ENCODE peak calls at places on chromosomes 13 and 19, in five cellular contexts. One of them, this sample, is unnamed.

GRCh38 chr13:59088716-59089115 is 1075.0 kb downstream of the DIAPH3 start:
- DNase-seq in activated CD4-positive, alpha-beta T cell treated with anti-CD3 and anti-CD28 coated beads for 4 hours: no peak
- DNase-seq in stimulated activated CD8-positive, alpha-beta memory T cell treated with anti-CD3 and anti-CD28 coated beads, Interleukin-4, amount 100 ng/mL, for 1 hour: no peak
- DNase-seq in T-helper 17 cell: no peak
- DNase-seq in fibroblast of the conjunctiva: no peak
- DNase-seq in this sample: no peak

GRCh38 chr13:91946498-91947070 is 548.2 kb downstream of the GPC5 start:
- DNase-seq in T-helper 17 cell: no peak
- DNase-seq in fibroblast of the conjunctiva: peak; percentile 4
- DNase-seq in activated CD4-positive, alpha-beta T cell treated with anti-CD3 and anti-CD28 coated beads for 4 hours: no peak
- DNase-seq in stimulated activated CD8-positive, alpha-beta memory T cell treated with anti-CD3 and anti-CD28 coated beads, Interleukin-4, amount 100 ng/mL, for 1 hour: no peak
- DNase-seq in this sample: no peak

GRCh38 chr19:54173951-54174817 is 1.2 kb upstream of the TMC4 start:
- DNase-seq in activated CD4-positive, alpha-beta T cell treated with anti-CD3 and anti-CD28 coated beads for 4 hours: no peak
- DNase-seq in T-helper 17 cell: no peak
- DNase-seq in stimulated activated CD8-positive, alpha-beta memory T cell treated with anti-CD3 and anti-CD28 coated beads, Interleukin-4, amount 100 ng/mL, for 1 hour: no peak
- DNase-seq in fibroblast of the conjunctiva: no peak
- DNase-seq in this sample: no peak

GRCh38 chr19:35268546-35269424 is at the start of gene USF2:
- DNase-seq in stimulated activated CD8-positive, alpha-beta memory T cell treated with anti-CD3 and anti-CD28 coated beads, Interleukin-4, amount 100 ng/mL, for 1 hour: no peak
- DNase-seq in activated CD4-positive, alpha-beta T cell treated with anti-CD3 and anti-CD28 coated beads for 4 hours: peak; percentile 35
- DNase-seq in T-helper 17 cell: peak; percentile 65
- DNase-seq in fibroblast of the conjunctiva: peak; percentile 35
- DNase-seq in this sample: no peak

GRCh38 chr19:17933414-17934129 is 757 bp downstream of the CCDC124 start:
- DNase-seq in T-helper 17 cell: no peak
- DNase-seq in stimulated activated CD8-positive, alpha-beta memory T cell treated with anti-CD3 and anti-CD28 coated beads, Interleukin-4, amount 100 ng/mL, for 1 hour: no peak
- DNase-seq in fibroblast of the conjunctiva: no peak
- DNase-seq in activated CD4-positive, alpha-beta T cell treated with anti-CD3 and anti-CD28 coated beads for 4 hours: no peak
- DNase-seq in this sample: no peak

GRCh38 chr19:16373539-16373938 is 48.9 kb downstream of the KLF2 start:
- DNase-seq in activated CD4-positive, alpha-beta T cell treated with anti-CD3 and anti-CD28 coated beads for 4 hours: no peak
- DNase-seq in T-helper 17 cell: no peak
- DNase-seq in stimulated activated CD8-positive, alpha-beta memory T cell treated with anti-CD3 and anti-CD28 coated beads, Interleukin-4, amount 100 ng/mL, for 1 hour: no peak
- DNase-seq in fibroblast of the conjunctiva: peak; percentile 63
- DNase-seq in this sample: peak; percentile 57

GRCh38 chr19:35476149-35476548 is 14.1 kb downstream of the KRTDAP start:
- DNase-seq in activated CD4-positive, alpha-beta T cell treated with anti-CD3 and anti-CD28 coated beads for 4 hours: no peak
- DNase-seq in fibroblast of the conjunctiva: no peak
- DNase-seq in T-helper 17 cell: no peak
- DNase-seq in stimulated activated CD8-positive, alpha-beta memory T cell treated with anti-CD3 and anti-CD28 coated beads, Interleukin-4, amount 100 ng/mL, for 1 hour: no peak
- DNase-seq in this sample: no peak

GRCh38 chr19:40363128-40363527 is 14.6 kb downstream of the PLD3 start:
- DNase-seq in stimulated activated CD8-positive, alpha-beta memory T cell treated with anti-CD3 and anti-CD28 coated beads, Interleukin-4, amount 100 ng/mL, for 1 hour: no peak
- DNase-seq in fibroblast of the conjunctiva: no peak
- DNase-seq in T-helper 17 cell: no peak
- DNase-seq in activated CD4-positive, alpha-beta T cell treated with anti-CD3 and anti-CD28 coated beads for 4 hours: no peak
- DNase-seq in this sample: no peak

GRCh38 chr19:11378319-11379189 is 4.1 kb downstream of the SWSAP1 start:
- DNase-seq in fibroblast of the conjunctiva: peak; percentile 57
- DNase-seq in T-helper 17 cell: no peak
- DNase-seq in activated CD4-positive, alpha-beta T cell treated with anti-CD3 and anti-CD28 coated beads for 4 hours: no peak
- DNase-seq in stimulated activated CD8-positive, alpha-beta memory T cell treated with anti-CD3 and anti-CD28 coated beads, Interleukin-4, amount 100 ng/mL, for 1 hour: no peak
- DNase-seq in this sample: no peak

GRCh38 chr13:23560571-23561089 is 9.6 kb upstream of the TNFRSF19 start:
- DNase-seq in activated CD4-positive, alpha-beta T cell treated with anti-CD3 and anti-CD28 coated beads for 4 hours: no peak
- DNase-seq in T-helper 17 cell: no peak
- DNase-seq in fibroblast of the conjunctiva: no peak
- DNase-seq in stimulated activated CD8-positive, alpha-beta memory T cell treated with anti-CD3 and anti-CD28 coated beads, Interleukin-4, amount 100 ng/mL, for 1 hour: no peak
- DNase-seq in this sample: no peak

GRCh38 chr19:50777830-50778303 is 7.6 kb downstream of the GPR32 start:
- DNase-seq in fibroblast of the conjunctiva: no peak
- DNase-seq in T-helper 17 cell: no peak
- DNase-seq in stimulated activated CD8-positive, alpha-beta memory T cell treated with anti-CD3 and anti-CD28 coated beads, Interleukin-4, amount 100 ng/mL, for 1 hour: no peak
- DNase-seq in activated CD4-positive, alpha-beta T cell treated with anti-CD3 and anti-CD28 coated beads for 4 hours: no peak
- DNase-seq in this sample: no peak

GRCh38 chr19:38697641-38698071 is 46.6 kb downstream of the CAPN12 start:
- DNase-seq in activated CD4-positive, alpha-beta T cell treated with anti-CD3 and anti-CD28 coated beads for 4 hours: no peak
- DNase-seq in fibroblast of the conjunctiva: no peak
- DNase-seq in stimulated activated CD8-positive, alpha-beta memory T cell treated with anti-CD3 and anti-CD28 coated beads, Interleukin-4, amount 100 ng/mL, for 1 hour: no peak
- DNase-seq in T-helper 17 cell: no peak
- DNase-seq in this sample: no peak

GRCh38 chr19:23365222-23365621 is 30.0 kb downstream of the ZNF91 start:
- DNase-seq in activated CD4-positive, alpha-beta T cell treated with anti-CD3 and anti-CD28 coated beads for 4 hours: no peak
- DNase-seq in T-helper 17 cell: no peak
- DNase-seq in stimulated activated CD8-positive, alpha-beta memory T cell treated with anti-CD3 and anti-CD28 coated beads, Interleukin-4, amount 100 ng/mL, for 1 hour: no peak
- DNase-seq in fibroblast of the conjunctiva: no peak
- DNase-seq in this sample: no peak

GRCh38 chr19:1524972-1525325 is 1.1 kb downstream of the PLK5 start:
- DNase-seq in fibroblast of the conjunctiva: no peak
- DNase-seq in T-helper 17 cell: no peak
- DNase-seq in activated CD4-positive, alpha-beta T cell treated with anti-CD3 and anti-CD28 coated beads for 4 hours: no peak
- DNase-seq in stimulated activated CD8-positive, alpha-beta memory T cell treated with anti-CD3 and anti-CD28 coated beads, Interleukin-4, amount 100 ng/mL, for 1 hour: no peak
- DNase-seq in this sample: no peak

GRCh38 chr19:12796146-12797071 is 5.1 kb downstream of the JUNB start:
- DNase-seq in activated CD4-positive, alpha-beta T cell treated with anti-CD3 and anti-CD28 coated beads for 4 hours: peak; percentile 75
- DNase-seq in stimulated activated CD8-positive, alpha-beta memory T cell treated with anti-CD3 and anti-CD28 coated beads, Interleukin-4, amount 100 ng/mL, for 1 hour: no peak
- DNase-seq in fibroblast of the conjunctiva: peak; percentile 62
- DNase-seq in T-helper 17 cell: peak; percentile 60
- DNase-seq in this sample: no peak

GRCh38 chr13:76016799-76017198 is 380.7 kb downstream of the LMO7 start:
- DNase-seq in stimulated activated CD8-positive, alpha-beta memory T cell treated with anti-CD3 and anti-CD28 coated beads, Interleukin-4, amount 100 ng/mL, for 1 hour: no peak
- DNase-seq in activated CD4-positive, alpha-beta T cell treated with anti-CD3 and anti-CD28 coated beads for 4 hours: no peak
- DNase-seq in fibroblast of the conjunctiva: no peak
- DNase-seq in T-helper 17 cell: no peak
- DNase-seq in this sample: no peak

GRCh38 chr13:24746618-24747247 is 17.2 kb upstream of the RNF17 start:
- DNase-seq in fibroblast of the conjunctiva: no peak
- DNase-seq in activated CD4-positive, alpha-beta T cell treated with anti-CD3 and anti-CD28 coated beads for 4 hours: no peak
- DNase-seq in T-helper 17 cell: no peak
- DNase-seq in stimulated activated CD8-positive, alpha-beta memory T cell treated with anti-CD3 and anti-CD28 coated beads, Interleukin-4, amount 100 ng/mL, for 1 hour: no peak
- DNase-seq in this sample: no peak

GRCh38 chr19:53982611-53983010 is 8.8 kb upstream of the CACNG6 start:
- DNase-seq in stimulated activated CD8-positive, alpha-beta memory T cell treated with anti-CD3 and anti-CD28 coated beads, Interleukin-4, amount 100 ng/mL, for 1 hour: no peak
- DNase-seq in activated CD4-positive, alpha-beta T cell treated with anti-CD3 and anti-CD28 coated beads for 4 hours: peak; percentile 14
- DNase-seq in T-helper 17 cell: no peak
- DNase-seq in fibroblast of the conjunctiva: no peak
- DNase-seq in this sample: no peak

GRCh38 chr13:95480131-95480545 is 72.4 kb upstream of the CLDN10 start:
- DNase-seq in T-helper 17 cell: no peak
- DNase-seq in activated CD4-positive, alpha-beta T cell treated with anti-CD3 and anti-CD28 coated beads for 4 hours: no peak
- DNase-seq in stimulated activated CD8-positive, alpha-beta memory T cell treated with anti-CD3 and anti-CD28 coated beads, Interleukin-4, amount 100 ng/mL, for 1 hour: no peak
- DNase-seq in fibroblast of the conjunctiva: no peak
- DNase-seq in this sample: no peak

GRCh38 chr19:27522223-27522622 is 1690.7 kb downstream of the UQCRFS1 start:
- DNase-seq in fibroblast of the conjunctiva: no peak
- DNase-seq in stimulated activated CD8-positive, alpha-beta memory T cell treated with anti-CD3 and anti-CD28 coated beads, Interleukin-4, amount 100 ng/mL, for 1 hour: no peak
- DNase-seq in activated CD4-positive, alpha-beta T cell treated with anti-CD3 and anti-CD28 coated beads for 4 hours: no peak
- DNase-seq in T-helper 17 cell: no peak
- DNase-seq in this sample: no peak

GRCh38 chr13:25217023-25217909 is 45.2 kb upstream of the AMER2 start:
- DNase-seq in stimulated activated CD8-positive, alpha-beta memory T cell treated with anti-CD3 and anti-CD28 coated beads, Interleukin-4, amount 100 ng/mL, for 1 hour: no peak
- DNase-seq in fibroblast of the conjunctiva: no peak
- DNase-seq in T-helper 17 cell: no peak
- DNase-seq in activated CD4-positive, alpha-beta T cell treated with anti-CD3 and anti-CD28 coated beads for 4 hours: no peak
- DNase-seq in this sample: no peak

GRCh38 chr13:27636624-27637288 is 15.1 kb downstream of the POLR1D start:
- DNase-seq in fibroblast of the conjunctiva: no peak
- DNase-seq in activated CD4-positive, alpha-beta T cell treated with anti-CD3 and anti-CD28 coated beads for 4 hours: no peak
- DNase-seq in stimulated activated CD8-positive, alpha-beta memory T cell treated with anti-CD3 and anti-CD28 coated beads, Interleukin-4, amount 100 ng/mL, for 1 hour: no peak
- DNase-seq in T-helper 17 cell: no peak
- DNase-seq in this sample: no peak

GRCh38 chr19:17041994-17042393 is 15.4 kb upstream of the CPAMD8 start:
- DNase-seq in T-helper 17 cell: no peak
- DNase-seq in activated CD4-positive, alpha-beta T cell treated with anti-CD3 and anti-CD28 coated beads for 4 hours: no peak
- DNase-seq in fibroblast of the conjunctiva: no peak
- DNase-seq in stimulated activated CD8-positive, alpha-beta memory T cell treated with anti-CD3 and anti-CD28 coated beads, Interleukin-4, amount 100 ng/mL, for 1 hour: no peak
- DNase-seq in this sample: no peak

GRCh38 chr19:2793126-2793525 is 7.8 kb downstream of the THOP1 start:
- DNase-seq in stimulated activated CD8-positive, alpha-beta memory T cell treated with anti-CD3 and anti-CD28 coated beads, Interleukin-4, amount 100 ng/mL, for 1 hour: no peak
- DNase-seq in fibroblast of the conjunctiva: no peak
- DNase-seq in activated CD4-positive, alpha-beta T cell treated with anti-CD3 and anti-CD28 coated beads for 4 hours: no peak
- DNase-seq in T-helper 17 cell: no peak
- DNase-seq in this sample: no peak

GRCh38 chr19:28609944-28610343 is 603.0 kb downstream of the UQCRFS1 start:
- DNase-seq in fibroblast of the conjunctiva: no peak
- DNase-seq in activated CD4-positive, alpha-beta T cell treated with anti-CD3 and anti-CD28 coated beads for 4 hours: no peak
- DNase-seq in stimulated activated CD8-positive, alpha-beta memory T cell treated with anti-CD3 and anti-CD28 coated beads, Interleukin-4, amount 100 ng/mL, for 1 hour: no peak
- DNase-seq in T-helper 17 cell: no peak
- DNase-seq in this sample: no peak

GRCh38 chr13:40164137-40164536 is 502.3 kb downstream of the FOXO1 start:
- DNase-seq in fibroblast of the conjunctiva: no peak
- DNase-seq in T-helper 17 cell: no peak
- DNase-seq in stimulated activated CD8-positive, alpha-beta memory T cell treated with anti-CD3 and anti-CD28 coated beads, Interleukin-4, amount 100 ng/mL, for 1 hour: no peak
- DNase-seq in activated CD4-positive, alpha-beta T cell treated with anti-CD3 and anti-CD28 coated beads for 4 hours: no peak
- DNase-seq in this sample: no peak

GRCh38 chr19:55246462-55247451 is 12.1 kb downstream of the PPP6R1 start:
- DNase-seq in stimulated activated CD8-positive, alpha-beta memory T cell treated with anti-CD3 and anti-CD28 coated beads, Interleukin-4, amount 100 ng/mL, for 1 hour: no peak
- DNase-seq in activated CD4-positive, alpha-beta T cell treated with anti-CD3 and anti-CD28 coated beads for 4 hours: no peak
- DNase-seq in T-helper 17 cell: no peak
- DNase-seq in fibroblast of the conjunctiva: no peak
- DNase-seq in this sample: no peak

GRCh38 chr19:17073869-17074627 is 1.2 kb downstream of the HAUS8 start:
- DNase-seq in T-helper 17 cell: no peak
- DNase-seq in fibroblast of the conjunctiva: no peak
- DNase-seq in activated CD4-positive, alpha-beta T cell treated with anti-CD3 and anti-CD28 coated beads for 4 hours: no peak
- DNase-seq in stimulated activated CD8-positive, alpha-beta memory T cell treated with anti-CD3 and anti-CD28 coated beads, Interleukin-4, amount 100 ng/mL, for 1 hour: no peak
- DNase-seq in this sample: no peak

GRCh38 chr19:52464798-52465470 is 11.6 kb downstream of the ZNF578 start:
- DNase-seq in activated CD4-positive, alpha-beta T cell treated with anti-CD3 and anti-CD28 coated beads for 4 hours: no peak
- DNase-seq in fibroblast of the conjunctiva: no peak
- DNase-seq in T-helper 17 cell: no peak
- DNase-seq in stimulated activated CD8-positive, alpha-beta memory T cell treated with anti-CD3 and anti-CD28 coated beads, Interleukin-4, amount 100 ng/mL, for 1 hour: no peak
- DNase-seq in this sample: no peak

This sample was measured in AG04450.